ENCODE peak calls at places on chromosomes 11 and 22, in six cellular contexts. D, P, M, E, J and H are unnamed samples.

GRCh38 chr11:18393581-18394299 is 623 bp upstream of the LDHA start:
- DNase-seq in M (peak), P (no peak), E (peak), D (no peak), J (no peak), H (no peak)

GRCh38 chr11:128424271-128424709 is 163.1 kb downstream of the ETS1 start:
- DNase-seq in E (no peak), J (peak), P (no peak), D (no peak), M (no peak), H (no peak)

GRCh38 chr11:120139316-120140069 is 1.6 kb upstream of the TRIM29 start:
- DNase-seq in D (no peak), M (no peak), P (peak), J (no peak), E (no peak), H (no peak)

GRCh38 chr22:29478326-29479276 is 1.4 kb upstream of the NEFH start:
- DNase-seq in P (no peak), M (peak), E (no peak), J (no peak), D (peak), H (no peak)

GRCh38 chr22:32794449-32795213 is 6.9 kb upstream of the TIMP3 start:
- DNase-seq in J (no peak), P (no peak), M (no peak), E (no peak), D (no peak), H (no peak)

GRCh38 chr11:55714982-55715888 is 53.2 kb downstream of the OR4C6 start:
- DNase-seq in P (no peak), J (no peak), E (no peak), M (no peak), D (no peak), H (no peak)

GRCh38 chr22:44357962-44358553 is 45.3 kb upstream of the SHISAL1 start:
- DNase-seq in J (no peak), E (no peak), D (no peak), M (no peak), P (no peak), H (no peak)

GRCh38 chr22:40178417-40179409 is 988 bp downstream of the TNRC6B start:
- DNase-seq in M (no peak), J (no peak), E (no peak), P (peak), D (peak), H (no peak)

GRCh38 chr11:63837027-63837688 is 1.8 kb upstream of the MARK2 start:
- DNase-seq in P (peak), M (peak), E (peak), J (peak), D (peak), H (peak)

GRCh38 chr22:19596680-19597398 is 72.6 kb upstream of the CLDN5 start:
- DNase-seq in D (no peak), P (no peak), M (no peak), E (no peak), J (no peak), H (no peak)

GRCh38 chr11:94948070-94948617 is 25.2 kb downstream of the CWC15 start:
- DNase-seq in M (no peak), E (no peak), J (no peak), D (no peak), P (no peak), H (no peak)

GRCh38 chr11:109112748-109113378 is 309.1 kb upstream of the C11orf87 start:
- DNase-seq in E (no peak), J (no peak), P (no peak), M (no peak), D (no peak), H (no peak)

GRCh38 chr11:35317253-35317652 is 102.1 kb downstream of the SLC1A2 start:
- DNase-seq in E (peak), J (no peak), D (no peak), M (no peak), P (no peak), H (no peak)

GRCh38 chr11:13229675-13230359 is 47.8 kb upstream of the BMAL1 start:
- DNase-seq in E (no peak), P (no peak), M (no peak), D (no peak), J (no peak), H (no peak)

GRCh38 chr11:73366265-73366610 is 10.0 kb upstream of the RELT start:
- DNase-seq in E (no peak), M (no peak), J (no peak), P (no peak), D (no peak), H (no peak)

GRCh38 chr11:12547953-12548650 is 126.1 kb upstream of the TEAD1 start:
- DNase-seq in M (no peak), P (no peak), E (no peak), J (peak), D (no peak), H (no peak)

GRCh38 chr11:44464741-44465140 is 100.7 kb upstream of the CD82 start:
- DNase-seq in P (no peak), E (no peak), M (no peak), J (no peak), D (no peak), H (no peak)

GRCh38 chr11:87908086-87908485 is 267.2 kb downstream of the RAB38 start:
- DNase-seq in E (no peak), M (no peak), P (no peak), J (no peak), D (no peak), H (no peak)

GRCh38 chr11:134414772-134415765 is 3.0 kb upstream of the B3GAT1 start:
- DNase-seq in J (no peak), E (no peak), P (no peak), M (no peak), D (no peak), H (no peak)

GRCh38 chr22:20062766-20063083 is 17.3 kb upstream of the DGCR8 start:
- DNase-seq in M (no peak), D (no peak), P (no peak), E (no peak), J (no peak), H (no peak)

GRCh38 chr11:67409261-67409666 is 5.4 kb downstream of the TBC1D10C start:
- DNase-seq in E (no peak), J (no peak), D (no peak), P (peak), M (no peak), H (no peak)

GRCh38 chr11:109795234-109795633 is 298.0 kb upstream of the ZC3H12C start:
- DNase-seq in P (no peak), D (no peak), E (peak), M (no peak), J (no peak), H (no peak)

GRCh38 chr11:76236092-76237026 is 30.1 kb upstream of the WNT11 start:
- DNase-seq in P (peak), E (no peak), D (no peak), J (peak), M (peak), H (peak)

GRCh38 chr22:21077884-21078508 is 32.2 kb downstream of the LRRC74B start:
- DNase-seq in M (no peak), E (no peak), D (no peak), P (no peak), J (no peak), H (no peak)

GRCh38 chr11:111983187-111983986 is 41.8 kb upstream of the DLAT start:
- DNase-seq in E (peak), P (no peak), D (peak), M (no peak), J (no peak), H (peak)

GRCh38 chr11:50088231-50088630 is 55.6 kb downstream of the OR4C45 start:
- DNase-seq in J (no peak), P (no peak), D (no peak), E (no peak), M (no peak), H (no peak)

GRCh38 chr22:24521791-24522245 is 26.7 kb downstream of the UPB1 start:
- DNase-seq in J (no peak), D (peak), P (no peak), E (peak), M (peak), H (peak)

GRCh38 chr22:33573479-33573878 is 346.8 kb downstream of the LARGE1 start:
- DNase-seq in D (no peak), E (no peak), J (no peak), M (no peak), P (no peak), H (no peak)

DNA sequence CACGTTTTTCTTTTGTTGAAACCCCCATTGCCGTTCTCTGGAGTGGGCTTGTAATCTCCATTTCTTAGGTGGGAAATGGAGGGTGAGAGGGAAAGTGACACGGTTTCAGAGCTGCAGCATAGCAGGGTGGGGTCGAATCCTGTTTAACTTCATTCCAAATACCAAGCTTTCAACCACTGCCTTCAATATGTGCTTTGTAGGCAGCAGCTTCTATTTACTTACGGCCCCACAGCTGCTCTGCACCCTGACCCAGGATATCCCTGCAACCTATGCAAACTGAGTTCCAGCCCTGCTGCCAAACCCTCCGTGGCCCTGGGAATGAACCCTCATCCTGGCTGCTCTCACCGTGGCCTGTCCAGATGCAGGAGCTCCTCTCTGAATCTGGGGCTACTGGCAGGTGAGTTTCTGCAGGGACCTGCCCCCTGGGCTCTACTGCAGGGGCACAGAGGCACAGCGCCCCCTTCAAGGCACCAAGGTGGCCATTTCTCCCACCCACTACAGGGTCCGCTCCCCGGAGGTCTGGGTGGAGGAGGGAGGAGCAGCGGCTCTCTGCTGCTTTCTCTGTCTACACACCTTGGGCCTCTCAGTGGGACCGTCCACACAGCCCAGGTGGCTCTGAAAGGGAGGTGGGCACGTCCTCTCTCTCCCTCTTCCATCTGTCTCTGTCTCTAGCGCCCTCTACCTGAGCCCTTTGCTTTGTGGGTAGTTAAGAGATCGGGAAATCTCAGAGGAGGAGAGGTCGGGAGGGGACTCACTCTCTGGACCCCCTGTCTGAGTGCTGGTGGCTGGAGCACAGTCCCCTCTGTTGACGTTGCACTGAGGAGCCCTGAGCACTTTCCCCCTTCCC is 279.1 kb downstream of the BRD1 start:
- DNase-seq in D (no peak), M (no peak), E (no peak), P (no peak), J (no peak), H (no peak)
- TF ChIP-seq CTCF in D (no peak), M (no peak), E (no peak), P (no peak), J (no peak), H (peak)

DNA sequence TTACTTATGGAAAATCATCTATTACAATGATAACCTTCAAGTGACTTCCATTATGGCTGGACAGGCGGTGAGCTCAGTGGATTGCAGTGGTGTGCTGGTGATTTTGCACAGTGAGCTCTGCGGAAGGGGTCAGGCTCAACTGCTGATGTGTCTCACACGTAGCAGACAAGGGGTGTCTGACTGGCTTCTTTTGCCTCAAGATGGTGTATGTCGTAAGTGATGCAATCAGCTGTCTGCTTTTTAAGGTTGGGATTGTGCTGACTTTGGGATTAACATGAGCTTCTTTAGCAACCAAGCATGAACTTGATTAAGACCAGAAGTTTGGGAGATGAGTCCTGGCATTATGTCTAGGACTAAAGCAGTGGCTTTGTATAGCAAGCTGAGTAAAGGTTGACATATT is 49.5 kb downstream of the POLD3 start:
- DNase-seq in D (no peak), P (no peak), J (no peak), M (no peak), E (no peak), H (no peak)
- TF ChIP-seq CTCF in D (no peak), P (no peak), J (no peak), M (no peak), E (no peak), H (no peak)

GRCh38 chr11:93741882-93742226 is 382 bp downstream of the C11orf54 start:
- DNase-seq in D (no peak), P (peak), M (peak), J (no peak), E (peak), H (no peak)

GRCh38 chr11:93738647-93739081 is 2.6 kb downstream of the TAF1D start:
- DNase-seq in P (no peak), J (no peak), D (no peak), E (no peak), M (no peak), H (no peak)

GRCh38 chr11:93741094-93741881 is at the start of the genes C11orf54 and TAF1D:
- DNase-seq in M (peak), D (peak), E (peak), J (peak), P (peak), H (peak)

GRCh38 chr11:93740031-93740801 is 1.1 kb downstream of the TAF1D start:
- DNase-seq in D (peak), J (no peak), M (no peak), P (no peak), E (peak), H (no peak)

DNA sequence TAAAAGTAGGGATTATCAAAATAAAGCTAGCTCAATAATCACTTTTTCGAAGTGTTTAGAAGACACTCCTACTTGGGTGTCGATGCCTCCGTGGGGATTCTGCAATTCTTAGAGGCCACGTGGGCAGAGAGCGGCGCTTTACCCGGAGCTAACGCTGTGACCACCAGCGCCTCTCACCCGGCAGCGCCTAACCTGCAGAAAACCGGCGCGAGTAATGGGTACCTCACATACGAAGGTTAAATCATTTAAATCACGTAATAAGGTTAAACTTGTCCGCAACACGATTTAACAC is 547 bp downstream of the TAF1D start:
- DNase-seq in E (peak), M (peak), P (peak), D (peak), J (peak), H (no peak)
- TF ChIP-seq CTCF in E (no peak), M (no peak), P (no peak), D (no peak), J (no peak), H (no peak)

GRCh38 chr22:46537946-46538815 is 761 bp upstream of the CELSR1 start:
- DNase-seq in J (no peak), P (no peak), D (peak), E (no peak), M (peak), H (peak)
- TF ChIP-seq CTCF in J (no peak), P (no peak), D (no peak), E (no peak), M (peak), H (peak)

GRCh38 chr11:64866173-64866491 is 12.3 kb downstream of the EHD1 start:
- DNase-seq in P (no peak), E (no peak), M (no peak), J (no peak), D (no peak), H (no peak)

GRCh38 chr11:64865286-64866172 is 12.9 kb downstream of the EHD1 start:
- DNase-seq in D (no peak), J (no peak), M (no peak), P (no peak), E (no peak), H (no peak)

GRCh38 chr11:64863381-64864060 is 14.9 kb downstream of the EHD1 start:
- DNase-seq in P (no peak), J (no peak), D (no peak), M (no peak), E (no peak), H (no peak)

GRCh38 chr11:64864135-64864472 is 14.3 kb downstream of the EHD1 start:
- DNase-seq in E (no peak), P (no peak), J (no peak), D (no peak), M (no peak), H (no peak)

GRCh38 chr11:64864473-64865285 is 13.7 kb downstream of the EHD1 start:
- DNase-seq in M (no peak), J (peak), P (no peak), E (no peak), D (no peak), H (no peak)
- TF ChIP-seq CTCF in M (no peak), J (no peak), P (no peak), E (no peak), D (no peak), H (no peak)

GRCh38 chr11:27876209-27876775 is 176.0 kb upstream of the BDNF start:
- DNase-seq in M (no peak), P (no peak), J (no peak), D (no peak), E (no peak), H (no peak)
- TF ChIP-seq CTCF in M (no peak), P (no peak), J (no peak), D (no peak), E (no peak), H (no peak)

DNA sequence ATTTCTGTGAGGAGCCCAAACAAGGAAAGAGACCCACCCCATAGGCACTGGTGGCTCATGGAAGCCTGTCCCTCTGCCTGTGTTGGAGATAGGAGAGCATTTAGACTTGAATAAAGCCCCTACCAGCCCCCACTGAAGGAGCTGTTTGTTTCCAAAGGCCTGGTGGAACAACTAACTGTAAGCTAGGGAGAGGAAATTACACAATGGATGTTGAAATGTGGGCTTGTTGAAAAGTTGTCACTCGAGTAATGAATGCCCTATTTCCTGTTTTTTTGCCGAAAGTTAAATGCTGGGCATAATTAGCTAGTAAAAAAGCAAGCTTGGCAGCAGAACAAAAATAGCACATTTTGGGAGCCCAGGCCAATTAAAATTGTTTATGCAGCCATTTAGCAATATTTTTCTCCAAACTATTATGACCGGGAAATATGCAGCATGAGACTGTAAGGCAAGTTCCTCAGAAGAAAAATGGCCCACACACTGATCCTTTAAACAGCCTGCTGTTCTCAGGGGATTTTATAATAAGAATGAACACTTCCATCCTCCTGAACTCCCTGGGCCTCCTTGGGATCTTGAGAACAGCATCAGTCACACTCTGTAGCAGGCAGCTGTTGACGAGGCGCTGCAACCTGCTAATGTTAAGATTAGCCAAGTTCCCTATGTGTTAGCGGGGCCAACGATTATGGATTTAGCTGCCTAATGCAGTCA is 38.6 kb upstream of the LMO2 start:
- DNase-seq in J (no peak), E (no peak), M (no peak), D (no peak), P (no peak), H (no peak)
- TF ChIP-seq CTCF in J (no peak), E (no peak), M (no peak), D (no peak), P (no peak), H (no peak)

GRCh38 chr11:71563401-71563800 is 2.0 kb upstream of the KRTAP5-10 start:
- DNase-seq in D (peak), E (no peak), J (no peak), P (no peak), M (peak), H (no peak)
- TF ChIP-seq CTCF in D (peak), E (peak), J (peak), P (no peak), M (peak), H (peak)

GRCh38 chr11:26227311-26227710 is 104.6 kb upstream of the ANO3 start:
- DNase-seq in P (no peak), E (no peak), M (peak), J (no peak), D (no peak), H (no peak)
- TF ChIP-seq CTCF in P (no peak), E (peak), M (peak), J (peak), D (no peak), H (peak)

GRCh38 chr11:82229346-82229745 is 504.3 kb downstream of the FAM181B start:
- DNase-seq in J (no peak), P (no peak), M (no peak), D (no peak), E (no peak), H (no peak)
- TF ChIP-seq CTCF in J (no peak), P (no peak), M (peak), D (peak), E (peak), H (peak)